ENCODE peak calls at places on chromosome 3, in five cellular contexts. Q, E, R, H and X are unnamed samples.

GRCh38 chr3:146314871-146315270 is 64.0 kb upstream of the PLSCR4 start:
- DNase-seq in Q (no peak), E (no peak), R (no peak), H (no peak), X (no peak)

GRCh38 chr3:183378008-183378407 is 50.4 kb downstream of the MCF2L2 start:
- DNase-seq in Q (no peak), E (no peak), R (no peak), H (no peak), X (no peak)

GRCh38 chr3:127698264-127699097 is 25.7 kb downstream of the ABTB1 start:
- DNase-seq in Q (no peak), E (no peak), R (no peak), H (no peak), X (no peak)

GRCh38 chr3:10339376-10339955 is 18.6 kb upstream of the SEC13 start:
- DNase-seq in Q (no peak), E (no peak), R (no peak), H (no peak), X (no peak)

GRCh38 chr3:48637305-48637704 is 2.0 kb upstream of the SLC26A6 start:
- DNase-seq in Q (no peak), E (no peak), R (no peak), H (no peak), X (no peak)

GRCh38 chr3:53109822-53110771 is 20.1 kb downstream of the RFT1 start:
- DNase-seq in Q (no peak), E (no peak), R (no peak), H (peak; percentile 55), X (no peak)

GRCh38 chr3:37163262-37164020 is 10.9 kb downstream of the LRRFIP2 start:
- DNase-seq in Q (no peak), E (peak; percentile 19), R (no peak), H (no peak), X (no peak)

GRCh38 chr3:194315088-194315964 is 35.8 kb downstream of the CPN2 start:
- DNase-seq in Q (peak; percentile 91), E (peak; percentile 72), R (peak; percentile 81), H (peak; percentile 79), X (peak; percentile 91)

GRCh38 chr3:11661827-11662226 is 18.1 kb upstream of the VGLL4 start:
- DNase-seq in Q (no peak), E (no peak), R (no peak), H (no peak), X (no peak)

GRCh38 chr3:14906355-14906960 is 40.9 kb upstream of the NR2C2 start:
- DNase-seq in Q (no peak), E (no peak), R (no peak), H (no peak), X (no peak)

GRCh38 chr3:53046171-53047170 is 598 bp upstream of the SFMBT1 start:
- DNase-seq in Q (peak; percentile 52), E (peak; percentile 49), R (peak; percentile 30), H (peak; percentile 54), X (peak; percentile 46)

GRCh38 chr3:14783480-14784086 is 35.2 kb upstream of the FGD5 start:
- DNase-seq in Q (no peak), E (no peak), R (no peak), H (no peak), X (no peak)

GRCh38 chr3:147406255-147407023 is at the start of gene ZIC4:
- DNase-seq in Q (no peak), E (no peak), R (no peak), H (no peak), X (no peak)

GRCh38 chr3:129046037-129046731 is 14.4 kb upstream of the GP9 start:
- DNase-seq in Q (no peak), E (peak; percentile 23), R (no peak), H (no peak), X (no peak)

GRCh38 chr3:132730891-132731580 is 8.8 kb upstream of the NPHP3 start:
- DNase-seq in Q (peak; percentile 59), E (no peak), R (no peak), H (no peak), X (no peak)

GRCh38 chr3:187636528-187636927 is 33.7 kb downstream of the SST start:
- DNase-seq in Q (no peak), E (no peak), R (no peak), H (no peak), X (no peak)